ENCODE peak calls at places on chromosomes 13 and 19, in four cellular contexts. One of them, this sample, is unnamed.

GRCh38 chr19:47257411-47258169 is 1.3 kb downstream of the CCDC9 start:
- DNase-seq in ovary: peak
- DNase-seq in lower leg skin: no peak
- DNase-seq in GM12865: no peak
- DNase-seq in this sample: no peak

GRCh38 chr19:4361152-4362037 is 18.0 kb downstream of the MPND start:
- DNase-seq in ovary: peak
- DNase-seq in lower leg skin: peak
- DNase-seq in GM12865: no peak
- DNase-seq in this sample: no peak

GRCh38 chr19:12806242-12807131 is at the start of gene RNASEH2A:
- DNase-seq in ovary: peak
- DNase-seq in lower leg skin: peak
- DNase-seq in GM12865: peak
- DNase-seq in this sample: peak

GRCh38 chr13:73171926-73172325 is 113.1 kb downstream of the KLF5 start:
- DNase-seq in ovary: no peak
- DNase-seq in lower leg skin: no peak
- DNase-seq in GM12865: no peak
- DNase-seq in this sample: no peak

GRCh38 chr19:49837009-49837310 is 14.0 kb upstream of the PTOV1 start:
- DNase-seq in ovary: no peak
- DNase-seq in lower leg skin: no peak
- DNase-seq in GM12865: no peak
- DNase-seq in this sample: no peak

GRCh38 chr13:92187378-92187989 is 789.1 kb downstream of the GPC5 start:
- DNase-seq in ovary: no peak
- DNase-seq in lower leg skin: no peak
- DNase-seq in GM12865: peak
- DNase-seq in this sample: no peak

GRCh38 chr13:107518292-107518691 is 697.0 kb downstream of the LIG4 start:
- DNase-seq in ovary: no peak
- DNase-seq in lower leg skin: no peak
- DNase-seq in GM12865: no peak
- DNase-seq in this sample: no peak

GRCh38 chr19:43699506-43700367 is 16.1 kb upstream of the IRGC start:
- DNase-seq in ovary: peak
- DNase-seq in lower leg skin: peak
- DNase-seq in GM12865: no peak
- DNase-seq in this sample: no peak

GRCh38 chr13:24503376-24503690 is 9.2 kb downstream of the PARP4 start:
- DNase-seq in ovary: no peak
- DNase-seq in lower leg skin: no peak
- DNase-seq in GM12865: no peak
- DNase-seq in this sample: no peak

GRCh38 chr19:44807652-44808462 is 1.0 kb upstream of the BCAM start:
- DNase-seq in ovary: peak
- DNase-seq in lower leg skin: no peak
- DNase-seq in GM12865: no peak
- DNase-seq in this sample: no peak

GRCh38 chr19:1884291-1884718 is 991 bp downstream of the ABHD17A start:
- DNase-seq in ovary: no peak
- DNase-seq in lower leg skin: no peak
- DNase-seq in GM12865: no peak
- DNase-seq in this sample: no peak

GRCh38 chr19:13959962-13960862 is 7.9 kb downstream of the DCAF15 start:
- DNase-seq in ovary: no peak
- DNase-seq in lower leg skin: no peak
- DNase-seq in GM12865: no peak
- DNase-seq in this sample: no peak

GRCh38 chr19:10422846-10423245 is 2.5 kb downstream of the PDE4A start:
- DNase-seq in ovary: no peak
- DNase-seq in lower leg skin: no peak
- DNase-seq in GM12865: no peak
- DNase-seq in this sample: no peak

GRCh38 chr19:4985551-4985991 is 16.7 kb downstream of the KDM4B start:
- DNase-seq in ovary: no peak
- DNase-seq in lower leg skin: no peak
- DNase-seq in GM12865: no peak
- DNase-seq in this sample: no peak

GRCh38 chr13:33707449-33707848 is 110.5 kb upstream of the RFC3 start:
- DNase-seq in ovary: no peak
- DNase-seq in lower leg skin: no peak
- DNase-seq in GM12865: no peak
- DNase-seq in this sample: no peak

GRCh38 chr19:18856385-18857126 is 24.8 kb downstream of the UPF1 start:
- DNase-seq in ovary: no peak
- DNase-seq in lower leg skin: no peak
- DNase-seq in GM12865: no peak
- DNase-seq in this sample: no peak

GRCh38 chr19:1884719-1885334 is 469 bp downstream of the ABHD17A start:
- DNase-seq in ovary: no peak
- DNase-seq in lower leg skin: no peak
- DNase-seq in GM12865: no peak
- DNase-seq in this sample: no peak

GRCh38 chr13:109572389-109572788 is 214.0 kb downstream of the IRS2 start:
- DNase-seq in ovary: no peak
- DNase-seq in lower leg skin: no peak
- DNase-seq in GM12865: no peak
- DNase-seq in this sample: no peak

GRCh38 chr19:12969292-12969988 is at the start of gene DAND5:
- DNase-seq in ovary: no peak
- DNase-seq in lower leg skin: no peak
- DNase-seq in GM12865: no peak
- DNase-seq in this sample: no peak

GRCh38 chr19:18437481-18438330 is at the start of gene ISYNA1:
- DNase-seq in ovary: peak
- DNase-seq in lower leg skin: peak
- DNase-seq in GM12865: no peak
- DNase-seq in this sample: no peak

GRCh38 chr19:2424686-2425621 is 2.4 kb downstream of the TIMM13 start:
- DNase-seq in ovary: peak
- DNase-seq in lower leg skin: peak
- DNase-seq in GM12865: no peak
- DNase-seq in this sample: peak

GRCh38 chr13:30895773-30896172 is 10.3 kb upstream of the MEDAG start:
- DNase-seq in ovary: peak
- DNase-seq in lower leg skin: peak
- DNase-seq in GM12865: no peak
- DNase-seq in this sample: no peak

GRCh38 chr19:18651738-18652137 is 14.9 kb downstream of the KLHL26 start:
- DNase-seq in ovary: no peak
- DNase-seq in lower leg skin: no peak
- DNase-seq in GM12865: no peak
- DNase-seq in this sample: no peak

GRCh38 chr19:37845932-37846331 is 60.5 kb downstream of the WDR87 start:
- DNase-seq in ovary: no peak
- DNase-seq in lower leg skin: no peak
- DNase-seq in GM12865: no peak
- DNase-seq in this sample: no peak

GRCh38 chr19:9945319-9945966 is 9.1 kb upstream of the OLFM2 start:
- DNase-seq in ovary: peak
- DNase-seq in lower leg skin: peak
- DNase-seq in GM12865: no peak
- DNase-seq in this sample: peak

GRCh38 chr13:52995946-52996345 is 32.7 kb upstream of the OLFM4 start:
- DNase-seq in ovary: no peak
- DNase-seq in lower leg skin: no peak
- DNase-seq in GM12865: no peak
- DNase-seq in this sample: no peak

GRCh38 chr19:9144920-9145319 is 4.7 kb downstream of the ZNF317 start:
- DNase-seq in ovary: no peak
- DNase-seq in lower leg skin: no peak
- DNase-seq in GM12865: no peak
- DNase-seq in this sample: no peak

GRCh38 chr19:49473868-49474544 is at the start of gene FLT3LG:
- DNase-seq in ovary: peak
- DNase-seq in lower leg skin: peak
- DNase-seq in GM12865: peak
- DNase-seq in this sample: peak

GRCh38 chr19:13255041-13255718 is 105.0 kb downstream of the IER2 start:
- DNase-seq in ovary: no peak
- DNase-seq in lower leg skin: no peak
- DNase-seq in GM12865: no peak
- DNase-seq in this sample: no peak

GRCh38 chr19:58395979-58396627 is 647 bp downstream of the RNF225 start:
- DNase-seq in ovary: no peak
- DNase-seq in lower leg skin: no peak
- DNase-seq in GM12865: no peak
- DNase-seq in this sample: no peak

GRCh38 chr19:39212377-39212742 is 8.3 kb upstream of the SYCN start:
- DNase-seq in ovary: no peak
- DNase-seq in lower leg skin: no peak
- DNase-seq in GM12865: peak
- DNase-seq in this sample: no peak

GRCh38 chr19:32580901-32581703 is at the start of gene PDCD5:
- DNase-seq in ovary: peak
- DNase-seq in lower leg skin: peak
- DNase-seq in GM12865: peak
- DNase-seq in this sample: peak

GRCh38 chr13:30551194-30551593 is 66.5 kb upstream of the USPL1 start:
- DNase-seq in ovary: no peak
- DNase-seq in lower leg skin: no peak
- DNase-seq in GM12865: peak
- DNase-seq in this sample: no peak

GRCh38 chr19:7928334-7928706 is 2.4 kb upstream of the CTXN1 start:
- DNase-seq in ovary: peak
- DNase-seq in lower leg skin: no peak
- DNase-seq in GM12865: no peak
- DNase-seq in this sample: no peak

GRCh38 chr13:107450931-107451330 is 764.4 kb downstream of the LIG4 start:
- DNase-seq in ovary: no peak
- DNase-seq in lower leg skin: no peak
- DNase-seq in GM12865: no peak
- DNase-seq in this sample: peak

GRCh38 chr13:99454518-99455183 is 46.6 kb upstream of the TM9SF2 start:
- DNase-seq in ovary: no peak
- DNase-seq in lower leg skin: no peak
- DNase-seq in GM12865: no peak
- DNase-seq in this sample: no peak

GRCh38 chr13:112658807-112659206 is 31.0 kb upstream of the ATP11A start:
- DNase-seq in ovary: no peak
- DNase-seq in lower leg skin: peak
- DNase-seq in GM12865: no peak
- DNase-seq in this sample: no peak

GRCh38 chr13:48486362-48486761 is 46.5 kb downstream of the RCBTB2 start:
- DNase-seq in ovary: no peak
- DNase-seq in lower leg skin: no peak
- DNase-seq in GM12865: no peak
- DNase-seq in this sample: no peak

GRCh38 chr13:100051070-100051469 is 37.8 kb upstream of the PCCA start:
- DNase-seq in ovary: no peak
- DNase-seq in lower leg skin: no peak
- DNase-seq in GM12865: no peak
- DNase-seq in this sample: no peak

GRCh38 chr19:11747277-11747676 is 8.5 kb upstream of the ZNF823 start:
- DNase-seq in ovary: no peak
- DNase-seq in lower leg skin: no peak
- DNase-seq in GM12865: no peak
- DNase-seq in this sample: no peak
- TF ChIP-seq CTCF in ovary: no peak
- TF ChIP-seq CTCF in lower leg skin: no peak
- TF ChIP-seq CTCF in GM12865: no peak
- TF ChIP-seq CTCF in this sample: no peak

GRCh38 chr19:35206379-35206778 is 22.2 kb downstream of the FAM187B start:
- DNase-seq in ovary: no peak
- DNase-seq in lower leg skin: no peak
- DNase-seq in GM12865: peak
- DNase-seq in this sample: peak

GRCh38 chr19:35208121-35208520 is 20.4 kb downstream of the FAM187B start:
- DNase-seq in ovary: no peak
- DNase-seq in lower leg skin: no peak
- DNase-seq in GM12865: no peak
- DNase-seq in this sample: no peak

GRCh38 chr19:35206855-35207254 is 21.7 kb downstream of the FAM187B start:
- DNase-seq in ovary: no peak
- DNase-seq in lower leg skin: no peak
- DNase-seq in GM12865: no peak
- DNase-seq in this sample: no peak

GRCh38 chr19:35205733-35206323 is 22.7 kb downstream of the FAM187B start:
- DNase-seq in ovary: no peak
- DNase-seq in lower leg skin: no peak
- DNase-seq in GM12865: peak
- DNase-seq in this sample: no peak

DNA sequence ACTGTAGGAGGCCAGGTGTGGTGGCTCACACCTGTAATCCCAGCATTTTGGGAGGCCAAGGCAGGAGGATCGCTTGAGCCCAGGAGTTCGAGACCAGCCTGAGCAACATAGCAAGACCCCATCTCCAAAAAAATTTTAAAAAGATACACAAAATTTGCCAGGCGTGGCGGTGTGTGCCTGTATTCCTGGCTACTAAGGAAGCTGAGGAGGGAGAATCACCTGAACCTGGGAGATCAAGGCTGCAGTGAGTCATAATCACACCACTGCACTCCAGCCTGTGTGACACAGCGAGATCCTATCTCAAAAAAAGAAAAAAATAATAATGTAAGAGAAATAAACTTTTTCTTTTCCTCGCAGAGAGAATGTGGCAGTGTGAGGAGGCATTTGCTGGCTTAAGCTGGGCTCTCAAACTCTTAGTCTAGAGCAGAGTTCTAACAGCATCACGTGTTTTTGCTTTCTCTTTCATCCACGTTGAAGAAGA is 21.1 kb downstream of the FAM187B start:
- DNase-seq in ovary: no peak
- DNase-seq in lower leg skin: no peak
- DNase-seq in GM12865: no peak
- DNase-seq in this sample: no peak
- TF ChIP-seq CTCF in ovary: no peak
- TF ChIP-seq CTCF in lower leg skin: no peak
- TF ChIP-seq CTCF in GM12865: no peak
- TF ChIP-seq CTCF in this sample: no peak

GRCh38 chr19:41431426-41432386 is 4.5 kb upstream of the B3GNT8 start:
- DNase-seq in ovary: no peak
- DNase-seq in lower leg skin: no peak
- DNase-seq in GM12865: peak
- DNase-seq in this sample: no peak
- TF ChIP-seq CTCF in ovary: no peak
- TF ChIP-seq CTCF in lower leg skin: no peak
- TF ChIP-seq CTCF in GM12865: peak
- TF ChIP-seq CTCF in this sample: peak

GRCh38 chr13:41973247-41973741 is 12.4 kb upstream of the VWA8 start:
- DNase-seq in ovary: no peak
- DNase-seq in lower leg skin: no peak
- DNase-seq in GM12865: no peak
- DNase-seq in this sample: no peak
- TF ChIP-seq CTCF in ovary: no peak
- TF ChIP-seq CTCF in lower leg skin: no peak
- TF ChIP-seq CTCF in GM12865: no peak
- TF ChIP-seq CTCF in this sample: peak